ENCODE peak calls at places on chromosomes 16 and 17, in eight cellular contexts. One of them, this sample, is unnamed.

GRCh38 chr17:46878055-46878454 is 26.7 kb downstream of the WNT9B start:
- DNase-seq in amniotic stem cell: no peak
- DNase-seq in left lung: peak; percentile 72
- DNase-seq in stimulated activated CD4-positive, alpha-beta T cell treated with anti-CD3 and anti-CD28 coated beads, Interleukin-2, amount 100 ng/mL, for 4 hours: no peak
- DNase-seq in EH: no peak
- DNase-seq in heart left ventricle: peak; percentile 75
- DNase-seq in HuH-7.5: no peak
- DNase-seq in left cardiac atrium: peak; percentile 58
- DNase-seq in this sample: no peak

GRCh38 chr17:2343421-2343820 is 6.1 kb downstream of the SGSM2 start:
- DNase-seq in heart left ventricle: no peak
- DNase-seq in left cardiac atrium: no peak
- DNase-seq in left lung: no peak
- DNase-seq in amniotic stem cell: no peak
- DNase-seq in EH: no peak
- DNase-seq in HuH-7.5: no peak
- DNase-seq in stimulated activated CD4-positive, alpha-beta T cell treated with anti-CD3 and anti-CD28 coated beads, Interleukin-2, amount 100 ng/mL, for 4 hours: no peak
- DNase-seq in this sample: no peak

GRCh38 chr16:23114131-23114904 is 34.9 kb downstream of the USP31 start:
- DNase-seq in HuH-7.5: no peak
- DNase-seq in left cardiac atrium: no peak
- DNase-seq in amniotic stem cell: no peak
- DNase-seq in stimulated activated CD4-positive, alpha-beta T cell treated with anti-CD3 and anti-CD28 coated beads, Interleukin-2, amount 100 ng/mL, for 4 hours: no peak
- DNase-seq in EH: no peak
- DNase-seq in left lung: no peak
- DNase-seq in heart left ventricle: peak; percentile 39
- DNase-seq in this sample: no peak

GRCh38 chr17:39632153-39632941 is 4.6 kb upstream of the STARD3 start:
- DNase-seq in heart left ventricle: no peak
- DNase-seq in left lung: no peak
- DNase-seq in amniotic stem cell: no peak
- DNase-seq in EH: no peak
- DNase-seq in left cardiac atrium: no peak
- DNase-seq in HuH-7.5: no peak
- DNase-seq in stimulated activated CD4-positive, alpha-beta T cell treated with anti-CD3 and anti-CD28 coated beads, Interleukin-2, amount 100 ng/mL, for 4 hours: no peak
- DNase-seq in this sample: no peak

GRCh38 chr17:19656336-19656735 is 7.8 kb downstream of the ALDH3A2 start:
- DNase-seq in amniotic stem cell: no peak
- DNase-seq in HuH-7.5: no peak
- DNase-seq in EH: no peak
- DNase-seq in left cardiac atrium: no peak
- DNase-seq in heart left ventricle: no peak
- DNase-seq in left lung: no peak
- DNase-seq in stimulated activated CD4-positive, alpha-beta T cell treated with anti-CD3 and anti-CD28 coated beads, Interleukin-2, amount 100 ng/mL, for 4 hours: no peak
- DNase-seq in this sample: no peak

GRCh38 chr17:48310748-48311213 is 119.2 kb downstream of the SKAP1 start:
- DNase-seq in HuH-7.5: no peak
- DNase-seq in amniotic stem cell: no peak
- DNase-seq in stimulated activated CD4-positive, alpha-beta T cell treated with anti-CD3 and anti-CD28 coated beads, Interleukin-2, amount 100 ng/mL, for 4 hours: no peak
- DNase-seq in left cardiac atrium: no peak
- DNase-seq in EH: no peak
- DNase-seq in heart left ventricle: no peak
- DNase-seq in left lung: no peak
- DNase-seq in this sample: no peak

GRCh38 chr17:76709077-76709950 is 1.5 kb downstream of the MXRA7 start:
- DNase-seq in heart left ventricle: peak; percentile 94
- DNase-seq in left lung: peak; percentile 79
- DNase-seq in EH: peak; percentile 100
- DNase-seq in HuH-7.5: no peak
- DNase-seq in stimulated activated CD4-positive, alpha-beta T cell treated with anti-CD3 and anti-CD28 coated beads, Interleukin-2, amount 100 ng/mL, for 4 hours: no peak
- DNase-seq in left cardiac atrium: peak; percentile 89
- DNase-seq in amniotic stem cell: peak; percentile 96
- DNase-seq in this sample: peak; percentile 88

GRCh38 chr16:11501583-11502138 is 85.1 kb downstream of the LITAF start:
- DNase-seq in heart left ventricle: no peak
- DNase-seq in left cardiac atrium: no peak
- DNase-seq in stimulated activated CD4-positive, alpha-beta T cell treated with anti-CD3 and anti-CD28 coated beads, Interleukin-2, amount 100 ng/mL, for 4 hours: no peak
- DNase-seq in HuH-7.5: no peak
- DNase-seq in amniotic stem cell: no peak
- DNase-seq in left lung: no peak
- DNase-seq in EH: no peak
- DNase-seq in this sample: peak; percentile 69

GRCh38 chr16:23934610-23935009 is 98.8 kb downstream of the PRKCB start:
- DNase-seq in left lung: no peak
- DNase-seq in stimulated activated CD4-positive, alpha-beta T cell treated with anti-CD3 and anti-CD28 coated beads, Interleukin-2, amount 100 ng/mL, for 4 hours: no peak
- DNase-seq in heart left ventricle: no peak
- DNase-seq in EH: no peak
- DNase-seq in amniotic stem cell: no peak
- DNase-seq in HuH-7.5: no peak
- DNase-seq in left cardiac atrium: no peak
- DNase-seq in this sample: no peak

GRCh38 chr16:15643453-15644305 is 725 bp upstream of the MARF1 start:
- DNase-seq in EH: peak; percentile 73
- DNase-seq in HuH-7.5: peak; percentile 36
- DNase-seq in stimulated activated CD4-positive, alpha-beta T cell treated with anti-CD3 and anti-CD28 coated beads, Interleukin-2, amount 100 ng/mL, for 4 hours: no peak
- DNase-seq in amniotic stem cell: peak; percentile 61
- DNase-seq in left lung: no peak
- DNase-seq in left cardiac atrium: no peak
- DNase-seq in heart left ventricle: no peak
- DNase-seq in this sample: no peak

GRCh38 chr16:14240216-14240843 is 169.2 kb downstream of the MRTFB start:
- DNase-seq in left cardiac atrium: no peak
- DNase-seq in HuH-7.5: no peak
- DNase-seq in EH: peak; percentile 43
- DNase-seq in stimulated activated CD4-positive, alpha-beta T cell treated with anti-CD3 and anti-CD28 coated beads, Interleukin-2, amount 100 ng/mL, for 4 hours: no peak
- DNase-seq in heart left ventricle: no peak
- DNase-seq in left lung: no peak
- DNase-seq in amniotic stem cell: no peak
- DNase-seq in this sample: no peak

GRCh38 chr17:70144260-70144846 is 25.0 kb upstream of the KCNJ2 start:
- DNase-seq in heart left ventricle: no peak
- DNase-seq in left cardiac atrium: no peak
- DNase-seq in left lung: no peak
- DNase-seq in HuH-7.5: no peak
- DNase-seq in stimulated activated CD4-positive, alpha-beta T cell treated with anti-CD3 and anti-CD28 coated beads, Interleukin-2, amount 100 ng/mL, for 4 hours: no peak
- DNase-seq in amniotic stem cell: no peak
- DNase-seq in EH: peak; percentile 55
- DNase-seq in this sample: no peak

GRCh38 chr16:11478431-11479119 is 108.1 kb downstream of the LITAF start:
- DNase-seq in left lung: no peak
- DNase-seq in HuH-7.5: no peak
- DNase-seq in EH: no peak
- DNase-seq in heart left ventricle: no peak
- DNase-seq in left cardiac atrium: no peak
- DNase-seq in amniotic stem cell: no peak
- DNase-seq in stimulated activated CD4-positive, alpha-beta T cell treated with anti-CD3 and anti-CD28 coated beads, Interleukin-2, amount 100 ng/mL, for 4 hours: no peak
- DNase-seq in this sample: no peak

GRCh38 chr17:12406623-12407228 is 259.0 kb upstream of the MYOCD start:
- DNase-seq in stimulated activated CD4-positive, alpha-beta T cell treated with anti-CD3 and anti-CD28 coated beads, Interleukin-2, amount 100 ng/mL, for 4 hours: no peak
- DNase-seq in left lung: no peak
- DNase-seq in EH: peak; percentile 69
- DNase-seq in heart left ventricle: no peak
- DNase-seq in left cardiac atrium: no peak
- DNase-seq in amniotic stem cell: no peak
- DNase-seq in HuH-7.5: no peak
- DNase-seq in this sample: no peak

GRCh38 chr16:12260647-12261262 is 284.2 kb downstream of the SNX29 start:
- DNase-seq in HuH-7.5: peak; percentile 78
- DNase-seq in left lung: no peak
- DNase-seq in heart left ventricle: peak; percentile 51
- DNase-seq in amniotic stem cell: no peak
- DNase-seq in left cardiac atrium: peak; percentile 50
- DNase-seq in EH: no peak
- DNase-seq in stimulated activated CD4-positive, alpha-beta T cell treated with anti-CD3 and anti-CD28 coated beads, Interleukin-2, amount 100 ng/mL, for 4 hours: no peak
- DNase-seq in this sample: no peak

GRCh38 chr16:20956319-20956718 is 55.7 kb downstream of the LYRM1 start:
- DNase-seq in left lung: no peak
- DNase-seq in HuH-7.5: no peak
- DNase-seq in heart left ventricle: no peak
- DNase-seq in EH: peak; percentile 55
- DNase-seq in stimulated activated CD4-positive, alpha-beta T cell treated with anti-CD3 and anti-CD28 coated beads, Interleukin-2, amount 100 ng/mL, for 4 hours: no peak
- DNase-seq in left cardiac atrium: no peak
- DNase-seq in amniotic stem cell: no peak
- DNase-seq in this sample: no peak

GRCh38 chr17:20074489-20074888 is 65.3 kb downstream of the SPECC1 start:
- DNase-seq in stimulated activated CD4-positive, alpha-beta T cell treated with anti-CD3 and anti-CD28 coated beads, Interleukin-2, amount 100 ng/mL, for 4 hours: no peak
- DNase-seq in amniotic stem cell: no peak
- DNase-seq in HuH-7.5: no peak
- DNase-seq in EH: no peak
- DNase-seq in heart left ventricle: no peak
- DNase-seq in left lung: no peak
- DNase-seq in left cardiac atrium: no peak
- DNase-seq in this sample: no peak

GRCh38 chr16:21598676-21599157 is 660 bp upstream of the METTL9 start:
- DNase-seq in heart left ventricle: no peak
- DNase-seq in amniotic stem cell: no peak
- DNase-seq in stimulated activated CD4-positive, alpha-beta T cell treated with anti-CD3 and anti-CD28 coated beads, Interleukin-2, amount 100 ng/mL, for 4 hours: no peak
- DNase-seq in left lung: peak; percentile 35
- DNase-seq in left cardiac atrium: no peak
- DNase-seq in HuH-7.5: peak; percentile 8
- DNase-seq in EH: peak; percentile 18
- DNase-seq in this sample: no peak

GRCh38 chr17:9522074-9522473 is 53.5 kb downstream of the STX8 start:
- DNase-seq in left cardiac atrium: no peak
- DNase-seq in heart left ventricle: no peak
- DNase-seq in stimulated activated CD4-positive, alpha-beta T cell treated with anti-CD3 and anti-CD28 coated beads, Interleukin-2, amount 100 ng/mL, for 4 hours: no peak
- DNase-seq in left lung: no peak
- DNase-seq in HuH-7.5: no peak
- DNase-seq in EH: peak; percentile 56
- DNase-seq in amniotic stem cell: no peak
- DNase-seq in this sample: no peak

GRCh38 chr16:81403601-81404391 is 40.8 kb upstream of the CMIP start:
- DNase-seq in stimulated activated CD4-positive, alpha-beta T cell treated with anti-CD3 and anti-CD28 coated beads, Interleukin-2, amount 100 ng/mL, for 4 hours: peak; percentile 64
- DNase-seq in heart left ventricle: peak; percentile 86
- DNase-seq in amniotic stem cell: peak; percentile 30
- DNase-seq in HuH-7.5: peak; percentile 95
- DNase-seq in left cardiac atrium: peak; percentile 88
- DNase-seq in EH: peak; percentile 78
- DNase-seq in left lung: peak; percentile 89
- DNase-seq in this sample: peak; percentile 94

GRCh38 chr16:31390504-31391043 is 2.6 kb upstream of the ITGAD start:
- DNase-seq in stimulated activated CD4-positive, alpha-beta T cell treated with anti-CD3 and anti-CD28 coated beads, Interleukin-2, amount 100 ng/mL, for 4 hours: no peak
- DNase-seq in left cardiac atrium: no peak
- DNase-seq in EH: no peak
- DNase-seq in heart left ventricle: no peak
- DNase-seq in left lung: no peak
- DNase-seq in HuH-7.5: no peak
- DNase-seq in amniotic stem cell: no peak
- DNase-seq in this sample: no peak

GRCh38 chr17:79843917-79844815 is 4.9 kb upstream of the CBX4 start:
- DNase-seq in EH: peak; percentile 74
- DNase-seq in amniotic stem cell: no peak
- DNase-seq in HuH-7.5: peak; percentile 85
- DNase-seq in left lung: peak; percentile 66
- DNase-seq in left cardiac atrium: peak; percentile 79
- DNase-seq in stimulated activated CD4-positive, alpha-beta T cell treated with anti-CD3 and anti-CD28 coated beads, Interleukin-2, amount 100 ng/mL, for 4 hours: no peak
- DNase-seq in heart left ventricle: peak; percentile 84
- DNase-seq in this sample: peak; percentile 80

GRCh38 chr16:56932588-56933265 is 785 bp downstream of the HERPUD1 start:
- DNase-seq in amniotic stem cell: peak; percentile 46
- DNase-seq in EH: peak; percentile 77
- DNase-seq in stimulated activated CD4-positive, alpha-beta T cell treated with anti-CD3 and anti-CD28 coated beads, Interleukin-2, amount 100 ng/mL, for 4 hours: peak; percentile 6
- DNase-seq in HuH-7.5: peak; percentile 58
- DNase-seq in left lung: peak; percentile 91
- DNase-seq in left cardiac atrium: peak; percentile 82
- DNase-seq in heart left ventricle: peak; percentile 84
- DNase-seq in this sample: peak; percentile 89

GRCh38 chr17:65463242-65463641 is 98.2 kb downstream of the AXIN2 start:
- DNase-seq in left lung: peak; percentile 77
- DNase-seq in EH: peak; percentile 29
- DNase-seq in left cardiac atrium: peak; percentile 87
- DNase-seq in amniotic stem cell: no peak
- DNase-seq in HuH-7.5: no peak
- DNase-seq in heart left ventricle: peak; percentile 90
- DNase-seq in stimulated activated CD4-positive, alpha-beta T cell treated with anti-CD3 and anti-CD28 coated beads, Interleukin-2, amount 100 ng/mL, for 4 hours: no peak
- DNase-seq in this sample: no peak

GRCh38 chr17:67891481-67892119 is 66.3 kb downstream of the BPTF start:
- DNase-seq in heart left ventricle: no peak
- DNase-seq in HuH-7.5: peak; percentile 28
- DNase-seq in left cardiac atrium: no peak
- DNase-seq in stimulated activated CD4-positive, alpha-beta T cell treated with anti-CD3 and anti-CD28 coated beads, Interleukin-2, amount 100 ng/mL, for 4 hours: no peak
- DNase-seq in left lung: no peak
- DNase-seq in amniotic stem cell: peak; percentile 27
- DNase-seq in EH: peak; percentile 64
- DNase-seq in this sample: no peak

GRCh38 chr17:68455756-68456528 is 1.4 kb downstream of the WIPI1 start:
- DNase-seq in stimulated activated CD4-positive, alpha-beta T cell treated with anti-CD3 and anti-CD28 coated beads, Interleukin-2, amount 100 ng/mL, for 4 hours: no peak
- DNase-seq in heart left ventricle: no peak
- DNase-seq in EH: peak; percentile 87
- DNase-seq in left lung: no peak
- DNase-seq in amniotic stem cell: peak; percentile 31
- DNase-seq in left cardiac atrium: no peak
- DNase-seq in HuH-7.5: no peak
- DNase-seq in this sample: no peak